ENCODE peak calls at places on chromosomes 5 and 9, in four cellular contexts. One of them, this sample, is unnamed.
A peak's percentile ranks its signal among the peaks of the same experiment; 100 is the strongest.

GRCh38 chr9:90044710-90045151 is 439.9 kb downstream of the GADD45G start:
- DNase-seq in heart right ventricle: no peak
- DNase-seq in OCI-LY7: no peak
- DNase-seq in CD8-positive, alpha-beta T cell: no peak
- DNase-seq in this sample: no peak

GRCh38 chr5:82396396-82396795 is 118.2 kb upstream of the RPS23 start:
- DNase-seq in heart right ventricle: no peak
- DNase-seq in OCI-LY7: no peak
- DNase-seq in CD8-positive, alpha-beta T cell: no peak
- DNase-seq in this sample: no peak

GRCh38 chr9:974064-974992 is 2.1 kb upstream of the DMRT3 start:
- DNase-seq in heart right ventricle: no peak
- DNase-seq in OCI-LY7: no peak
- DNase-seq in CD8-positive, alpha-beta T cell: no peak
- DNase-seq in this sample: no peak

GRCh38 chr5:105885266-105885665 is 1785.5 kb downstream of the EFNA5 start:
- DNase-seq in heart right ventricle: no peak
- DNase-seq in OCI-LY7: no peak
- DNase-seq in CD8-positive, alpha-beta T cell: no peak
- DNase-seq in this sample: no peak

GRCh38 chr5:107817436-107817835 is 146.7 kb upstream of the EFNA5 start:
- DNase-seq in heart right ventricle: no peak
- DNase-seq in OCI-LY7: no peak
- DNase-seq in CD8-positive, alpha-beta T cell: no peak
- DNase-seq in this sample: no peak

GRCh38 chr5:161230222-161230621 is 316.3 kb downstream of the GABRB2 start:
- DNase-seq in heart right ventricle: no peak
- DNase-seq in OCI-LY7: no peak
- DNase-seq in CD8-positive, alpha-beta T cell: no peak
- DNase-seq in this sample: no peak

GRCh38 chr9:71692337-71692736 is 76.0 kb downstream of the CEMIP2 start:
- DNase-seq in heart right ventricle: peak; percentile 29
- DNase-seq in OCI-LY7: no peak
- DNase-seq in CD8-positive, alpha-beta T cell: no peak
- DNase-seq in this sample: no peak

GRCh38 chr5:1322036-1322903 is 22.6 kb downstream of the CLPTM1L start:
- DNase-seq in heart right ventricle: no peak
- DNase-seq in OCI-LY7: no peak
- DNase-seq in CD8-positive, alpha-beta T cell: no peak
- DNase-seq in this sample: no peak

GRCh38 chr5:110956280-110956912 is 115.1 kb upstream of the TSLP start:
- DNase-seq in heart right ventricle: no peak
- DNase-seq in OCI-LY7: no peak
- DNase-seq in CD8-positive, alpha-beta T cell: no peak
- DNase-seq in this sample: no peak

GRCh38 chr5:163534476-163535172 is 29.2 kb downstream of the MAT2B start:
- DNase-seq in heart right ventricle: peak; percentile 25
- DNase-seq in OCI-LY7: no peak
- DNase-seq in CD8-positive, alpha-beta T cell: no peak
- DNase-seq in this sample: no peak

GRCh38 chr9:107285292-107285691 is 2.2 kb downstream of the RAD23B start:
- DNase-seq in heart right ventricle: no peak
- DNase-seq in OCI-LY7: no peak
- DNase-seq in CD8-positive, alpha-beta T cell: no peak
- DNase-seq in this sample: no peak

GRCh38 chr9:93098236-93098946 is 2.4 kb downstream of the CARD19 start:
- DNase-seq in heart right ventricle: peak; percentile 82
- DNase-seq in OCI-LY7: no peak
- DNase-seq in CD8-positive, alpha-beta T cell: peak; percentile 76
- DNase-seq in this sample: no peak

GRCh38 chr5:89071101-89071940 is 188.3 kb upstream of the MEF2C start:
- DNase-seq in heart right ventricle: no peak
- DNase-seq in OCI-LY7: no peak
- DNase-seq in CD8-positive, alpha-beta T cell: no peak
- DNase-seq in this sample: no peak

GRCh38 chr9:35906923-35907699 is 1.1 kb downstream of the HRCT1 start:
- DNase-seq in heart right ventricle: peak; percentile 61
- DNase-seq in OCI-LY7: no peak
- DNase-seq in CD8-positive, alpha-beta T cell: no peak
- DNase-seq in this sample: no peak

GRCh38 chr5:60583598-60583997 is 116.4 kb downstream of the DEPDC1B start:
- DNase-seq in heart right ventricle: no peak
- DNase-seq in OCI-LY7: no peak
- DNase-seq in CD8-positive, alpha-beta T cell: no peak
- DNase-seq in this sample: no peak

GRCh38 chr5:60577116-60577515 is 122.8 kb downstream of the DEPDC1B start:
- DNase-seq in heart right ventricle: no peak
- DNase-seq in OCI-LY7: no peak
- DNase-seq in CD8-positive, alpha-beta T cell: no peak
- DNase-seq in this sample: no peak

GRCh38 chr5:60576425-60576824 is 123.5 kb downstream of the DEPDC1B start:
- DNase-seq in heart right ventricle: no peak
- DNase-seq in OCI-LY7: peak; percentile 7
- DNase-seq in CD8-positive, alpha-beta T cell: no peak
- DNase-seq in this sample: no peak

DNA sequence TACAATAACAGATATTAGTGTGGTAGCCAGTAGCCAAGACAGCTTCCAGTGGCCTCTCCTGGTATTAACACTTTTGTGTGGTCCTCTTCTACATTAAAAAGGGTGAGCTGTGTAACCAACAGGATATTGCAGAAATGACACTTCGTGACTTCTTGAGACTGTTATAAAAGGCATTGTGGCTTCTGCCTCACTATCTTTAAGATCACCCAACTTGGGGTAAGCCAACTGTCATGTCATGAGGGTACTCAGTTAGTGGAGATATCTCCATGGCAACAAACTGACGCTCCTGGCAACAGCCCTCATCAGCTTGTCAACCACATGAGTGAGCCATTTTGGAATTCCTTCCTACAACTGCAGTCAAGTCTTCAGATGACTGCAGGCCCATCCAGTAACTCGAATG is 121.7 kb downstream of the DEPDC1B start:
- DNase-seq in heart right ventricle: no peak
- DNase-seq in OCI-LY7: no peak
- DNase-seq in CD8-positive, alpha-beta T cell: no peak
- DNase-seq in this sample: no peak
- H3K9me3 ChIP-seq in heart right ventricle: no peaks in the 10 kb centered on the region
- H3K9me3 ChIP-seq in OCI-LY7: no peaks in the 10 kb centered on the region
- H3K9me3 ChIP-seq in CD8-positive, alpha-beta T cell: no peaks in the 10 kb centered on the region
- H3K9me3 ChIP-seq in this sample: no peaks in the 10 kb centered on the region

GRCh38 chr9:29126783-29127182 is 1553.5 kb upstream of the C9orf72 start:
- DNase-seq in heart right ventricle: no peak
- DNase-seq in OCI-LY7: no peak
- DNase-seq in CD8-positive, alpha-beta T cell: no peak
- DNase-seq in this sample: no peak

GRCh38 chr9:29129763-29130162 is 1556.5 kb upstream of the C9orf72 start:
- DNase-seq in heart right ventricle: no peak
- DNase-seq in OCI-LY7: peak; percentile 18
- DNase-seq in CD8-positive, alpha-beta T cell: no peak
- DNase-seq in this sample: no peak
- H3K9me3 ChIP-seq in heart right ventricle: no peaks in the 10 kb centered on the region
- H3K9me3 ChIP-seq in OCI-LY7: peaks cover 11% of the 10 kb centered on the region
- H3K9me3 ChIP-seq in CD8-positive, alpha-beta T cell: no peaks in the 10 kb centered on the region
- H3K9me3 ChIP-seq in this sample: no peaks in the 10 kb centered on the region

GRCh38 chr5:179208706-179209358 is 136.4 kb downstream of the ADAMTS2 start:
- DNase-seq in heart right ventricle: no peak
- DNase-seq in OCI-LY7: no peak
- DNase-seq in CD8-positive, alpha-beta T cell: no peak
- DNase-seq in this sample: no peak
- H3K9me3 ChIP-seq in heart right ventricle: no peaks in the 10 kb centered on the region
- H3K9me3 ChIP-seq in OCI-LY7: no peaks in the 10 kb centered on the region
- H3K9me3 ChIP-seq in CD8-positive, alpha-beta T cell: no peaks in the 10 kb centered on the region
- H3K9me3 ChIP-seq in this sample: no peaks in the 10 kb centered on the region

GRCh38 chr5:180060192-180060591 is 11.4 kb downstream of the RNF130 start:
- DNase-seq in heart right ventricle: no peak
- DNase-seq in OCI-LY7: no peak
- DNase-seq in CD8-positive, alpha-beta T cell: no peak
- DNase-seq in this sample: no peak
- H3K9me3 ChIP-seq in heart right ventricle: no peaks in the 10 kb centered on the region
- H3K9me3 ChIP-seq in OCI-LY7: no peaks in the 10 kb centered on the region
- H3K9me3 ChIP-seq in CD8-positive, alpha-beta T cell: no peaks in the 10 kb centered on the region
- H3K9me3 ChIP-seq in this sample: no peaks in the 10 kb centered on the region

GRCh38 chr5:141403387-141403786 is 809 bp downstream of the PCDHGA9 start:
- DNase-seq in heart right ventricle: no peak
- DNase-seq in OCI-LY7: no peak
- DNase-seq in CD8-positive, alpha-beta T cell: no peak
- DNase-seq in this sample: no peak

GRCh38 chr5:141402553-141403328 is at the start of gene PCDHGA9:
- DNase-seq in heart right ventricle: no peak
- DNase-seq in OCI-LY7: no peak
- DNase-seq in CD8-positive, alpha-beta T cell: no peak
- DNase-seq in this sample: no peak

GRCh38 chr5:141393267-141393666 is 834 bp downstream of the PCDHGA8 start:
- DNase-seq in heart right ventricle: no peak
- DNase-seq in OCI-LY7: no peak
- DNase-seq in CD8-positive, alpha-beta T cell: no peak
- DNase-seq in this sample: no peak

GRCh38 chr5:141399555-141400258 is 2.0 kb downstream of the PCDHGB5 start:
- DNase-seq in heart right ventricle: no peak
- DNase-seq in OCI-LY7: no peak
- DNase-seq in CD8-positive, alpha-beta T cell: no peak
- DNase-seq in this sample: no peak

DNA sequence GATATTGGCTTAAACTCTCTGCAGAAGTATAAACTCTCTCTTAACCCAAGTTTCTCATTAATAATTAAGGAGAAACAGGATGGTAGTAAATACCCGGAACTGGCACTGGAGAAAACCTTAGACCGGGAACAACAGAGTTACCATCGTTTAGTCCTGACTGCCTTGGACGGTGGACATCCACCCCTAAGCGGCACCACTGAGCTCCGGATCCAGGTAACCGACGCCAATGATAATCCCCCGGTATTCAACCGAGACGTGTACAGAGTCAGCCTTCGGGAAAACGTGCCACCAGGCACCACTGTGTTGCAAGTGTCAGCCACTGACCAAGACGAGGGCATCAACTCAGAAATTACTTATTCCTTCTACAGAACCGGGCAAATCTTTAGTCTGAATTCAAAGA is 861 bp downstream of the PCDHGB5 start:
- DNase-seq in heart right ventricle: no peak
- DNase-seq in OCI-LY7: no peak
- DNase-seq in CD8-positive, alpha-beta T cell: no peak
- DNase-seq in this sample: no peak
- H3K9me3 ChIP-seq in heart right ventricle: peaks cover 51% of the 10 kb centered on the region
- H3K9me3 ChIP-seq in OCI-LY7: no peaks in the 10 kb centered on the region
- H3K9me3 ChIP-seq in CD8-positive, alpha-beta T cell: peaks cover 4% of the 10 kb centered on the region
- H3K9me3 ChIP-seq in this sample: peaks cover 2% of the 10 kb centered on the region

GRCh38 chr5:178327931-178328711 is 95.5 kb upstream of the PHYKPL start:
- DNase-seq in heart right ventricle: no peak
- DNase-seq in OCI-LY7: no peak
- DNase-seq in CD8-positive, alpha-beta T cell: no peak
- DNase-seq in this sample: no peak
- H3K9me3 ChIP-seq in heart right ventricle: no peaks in the 10 kb centered on the region
- H3K9me3 ChIP-seq in OCI-LY7: no peaks in the 10 kb centered on the region
- H3K9me3 ChIP-seq in CD8-positive, alpha-beta T cell: no peaks in the 10 kb centered on the region
- H3K9me3 ChIP-seq in this sample: no peaks in the 10 kb centered on the region

GRCh38 chr5:141373673-141374317 is at the start of gene PCDHGA6:
- DNase-seq in heart right ventricle: no peak
- DNase-seq in OCI-LY7: peak; percentile 37
- DNase-seq in CD8-positive, alpha-beta T cell: no peak
- DNase-seq in this sample: no peak

GRCh38 chr5:141371572-141372475 is 1.8 kb downstream of the PCDHGB3 start:
- DNase-seq in heart right ventricle: no peak
- DNase-seq in OCI-LY7: no peak
- DNase-seq in CD8-positive, alpha-beta T cell: no peak
- DNase-seq in this sample: no peak

GRCh38 chr5:141369994-141370848 is at the start of gene PCDHGB3:
- DNase-seq in heart right ventricle: no peak
- DNase-seq in OCI-LY7: peak; percentile 61
- DNase-seq in CD8-positive, alpha-beta T cell: no peak
- DNase-seq in this sample: no peak

GRCh38 chr5:141374627-141375026 is 936 bp downstream of the PCDHGA6 start:
- DNase-seq in heart right ventricle: no peak
- DNase-seq in OCI-LY7: no peak
- DNase-seq in CD8-positive, alpha-beta T cell: no peak
- DNase-seq in this sample: no peak
- H3K9me3 ChIP-seq in heart right ventricle: peaks cover 51% of the 10 kb centered on the region
- H3K9me3 ChIP-seq in OCI-LY7: no peaks in the 10 kb centered on the region
- H3K9me3 ChIP-seq in CD8-positive, alpha-beta T cell: peaks cover 5% of the 10 kb centered on the region
- H3K9me3 ChIP-seq in this sample: peaks cover 5% of the 10 kb centered on the region

GRCh38 chr5:56420323-56420722 is 187.2 kb upstream of the ANKRD55 start:
- DNase-seq in heart right ventricle: no peak
- DNase-seq in OCI-LY7: no peak
- DNase-seq in CD8-positive, alpha-beta T cell: no peak
- DNase-seq in this sample: no peak
- H3K9me3 ChIP-seq in heart right ventricle: peaks cover 15% of the 10 kb centered on the region
- H3K9me3 ChIP-seq in OCI-LY7: peaks cover 42% of the 10 kb centered on the region
- H3K9me3 ChIP-seq in CD8-positive, alpha-beta T cell: no peaks in the 10 kb centered on the region
- H3K9me3 ChIP-seq in this sample: peaks cover 3% of the 10 kb centered on the region

This sample was measured in T-helper 17 cell.